ENCODE peak calls at places on chromosomes 1 and 21, in seven cellular contexts. T is heart right ventricle; F is naive thymus-derived CD4-positive, alpha-beta T cell; C is cardiac muscle cell; R is heart left ventricle; U is sigmoid colon; E is K562. P is an unnamed sample. For H3K9me3, the result is how much of the 10 kb centered on the place peaks cover.

GRCh38 chr1:153742411-153743142 is 14.7 kb downstream of the INTS3 start:
- DNase-seq in R (no peak), E (no peak), U (no peak), C (peak), T (no peak), F (no peak), P (no peak)

GRCh38 chr21:45680215-45680614 is 36.7 kb downstream of the PCBP3 start:
- DNase-seq in T (no peak), R (no peak), U (no peak), F (no peak), C (no peak), E (no peak), P (no peak)

GRCh38 chr21:20943476-20944085 is 54.6 kb upstream of the NCAM2 start:
- DNase-seq in F (no peak), R (no peak), T (no peak), C (no peak), E (no peak), U (no peak), P (no peak)

GRCh38 chr1:9279172-9279840 is 13.4 kb upstream of the SPSB1 start:
- DNase-seq in T (no peak), F (no peak), E (no peak), C (no peak), R (no peak), U (no peak), P (peak)

GRCh38 chr21:36800734-36801133 is 101.8 kb downstream of the SIM2 start:
- DNase-seq in C (no peak), E (no peak), T (no peak), R (no peak), F (no peak), U (no peak), P (no peak)

GRCh38 chr1:104706631-104707147 is 957.0 kb downstream of the AMY1C start:
- DNase-seq in U (no peak), R (no peak), E (peak), F (no peak), C (no peak), T (no peak), P (no peak)

GRCh38 chr1:244280859-244281258 is 170.8 kb downstream of the ADSS2 start:
- DNase-seq in T (no peak), R (no peak), F (no peak), E (no peak), U (no peak), C (peak), P (no peak)

GRCh38 chr1:19974822-19975416 is 4.5 kb downstream of the PLA2G2A start:
- DNase-seq in T (peak), F (no peak), C (peak), U (no peak), E (peak), R (peak), P (no peak)

GRCh38 chr1:6419803-6420593 is at the start of gene HES2:
- DNase-seq in R (no peak), C (no peak), U (no peak), T (no peak), F (no peak), E (peak), P (no peak)

GRCh38 chr1:232162001-232162400 is 467.9 kb downstream of the SIPA1L2 start:
- DNase-seq in E (no peak), F (no peak), C (no peak), U (no peak), T (no peak), R (no peak), P (no peak)

GRCh38 chr1:175673236-175674150 is 69.9 kb downstream of the TNR start:
- DNase-seq in C (peak), T (no peak), F (no peak), E (no peak), R (no peak), U (no peak), P (no peak)

GRCh38 chr1:109877320-109877771 is 33.3 kb upstream of the CSF1 start:
- DNase-seq in C (peak), F (no peak), R (peak), U (peak), E (peak), T (peak), P (peak)

GRCh38 chr1:201505505-201505893 is 1.4 kb downstream of the CSRP1 start:
- DNase-seq in F (no peak), T (no peak), E (no peak), C (peak), R (peak), U (peak), P (peak)

GRCh38 chr1:190338829-190339228 is 138.8 kb downstream of the BRINP3 start:
- DNase-seq in R (no peak), C (no peak), E (no peak), U (no peak), F (no peak), T (no peak), P (no peak)

GRCh38 chr1:203325418-203326091 is 20.2 kb downstream of the BTG2 start:
- DNase-seq in U (peak), E (no peak), R (peak), T (peak), C (no peak), F (no peak), P (peak)

GRCh38 chr1:168195199-168196135 is 16.7 kb downstream of the TIPRL start:
- DNase-seq in U (no peak), R (no peak), F (no peak), C (no peak), E (peak), T (no peak), P (no peak)

GRCh38 chr1:16903054-16903453 is 7.3 kb downstream of the RNU1-2 start:
- DNase-seq in R (no peak), F (no peak), C (peak), U (peak), T (no peak), E (no peak), P (no peak)

GRCh38 chr1:61279570-61279969 is 197.2 kb downstream of the NFIA start:
- DNase-seq in R (no peak), C (no peak), T (no peak), F (no peak), E (no peak), U (no peak), P (no peak)

GRCh38 chr1:224183591-224184312 is 712 bp downstream of the DEGS1 start:
- DNase-seq in C (peak), R (peak), F (peak), U (peak), E (peak), T (peak), P (peak)

GRCh38 chr1:172948457-172948856 is 102.3 kb downstream of the TNFSF18 start:
- DNase-seq in F (no peak), R (no peak), E (no peak), T (no peak), U (no peak), C (peak), P (no peak)

GRCh38 chr1:172949096-172949495 is 101.6 kb downstream of the TNFSF18 start:
- DNase-seq in F (no peak), U (no peak), E (no peak), T (no peak), C (no peak), R (no peak), P (no peak)

GRCh38 chr1:172952541-172952940 is 98.2 kb downstream of the TNFSF18 start:
- DNase-seq in F (no peak), E (no peak), C (no peak), U (no peak), R (no peak), T (no peak), P (no peak)

GRCh38 chr1:172951728-172952365 is 98.9 kb downstream of the TNFSF18 start:
- DNase-seq in C (peak), U (no peak), T (no peak), R (no peak), F (no peak), E (no peak), P (no peak)

DNA sequence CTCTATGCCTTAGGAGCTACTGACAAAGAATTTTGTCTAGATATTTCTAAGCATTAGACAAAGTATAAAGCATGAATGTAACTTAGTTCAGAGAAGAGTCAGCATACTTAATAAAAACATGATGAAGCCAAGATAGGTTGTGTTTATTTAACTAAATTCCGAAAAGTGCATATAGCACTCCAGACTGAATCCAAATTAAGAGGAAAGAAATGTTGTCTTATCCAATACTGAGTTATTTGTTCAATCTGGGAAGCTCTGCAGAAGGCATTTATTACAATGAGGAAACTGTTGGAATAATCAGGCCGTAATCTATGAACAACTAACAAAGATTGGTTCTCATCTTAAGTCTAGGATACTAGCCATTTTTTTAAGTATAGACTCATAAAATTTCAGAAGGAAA is 100.2 kb downstream of the TNFSF18 start:
- DNase-seq in F (no peak), E (no peak), U (no peak), R (no peak), T (no peak), C (no peak), P (no peak)
- H3K9me3 ChIP-seq in F (under half), E (under half), U (under half), R (under half), T (under half), C (under half), P (under half)

DNA sequence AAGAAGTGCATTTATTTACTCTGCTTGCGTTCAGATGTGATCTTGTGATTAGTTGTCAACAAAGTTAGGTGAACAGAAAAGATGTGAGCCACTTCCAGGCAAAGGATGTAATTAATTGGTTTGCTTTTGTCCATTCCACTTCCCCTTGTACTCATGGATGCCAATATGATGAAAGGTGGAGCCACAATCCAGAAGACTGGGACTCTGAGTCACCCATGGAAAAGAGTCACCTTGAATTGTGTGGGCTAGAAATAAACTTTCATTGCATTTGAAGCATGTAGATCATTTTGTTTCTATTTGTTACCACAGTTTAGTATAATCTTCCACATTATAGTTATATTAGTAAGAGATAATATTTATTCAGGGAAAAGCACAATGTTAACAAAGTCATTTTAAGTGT is 684.2 kb downstream of the LTN1 start:
- DNase-seq in R (no peak), C (no peak), U (no peak), F (no peak), T (no peak), E (no peak), P (no peak)
- H3K9me3 ChIP-seq in R (under half), C (under half), U (under half), F (under half), T (under half), E (under half), P (under half)

GRCh38 chr1:152543808-152544207 is 22.8 kb downstream of the LCE3E start:
- DNase-seq in T (no peak), C (no peak), F (no peak), E (peak), U (no peak), R (no peak), P (no peak)
- H3K9me3 ChIP-seq in T (under half), C (under half), F (under half), E (under half), U (under half), R (under half), P (under half)

GRCh38 chr1:2905356-2905755 is 103.9 kb upstream of the TTC34 start:
- DNase-seq in T (no peak), F (no peak), U (no peak), R (no peak), C (no peak), E (no peak), P (no peak)
- H3K9me3 ChIP-seq in T (under half), F (under half), U (under half), R (under half), C (under half), E (under half), P (under half)

DNA sequence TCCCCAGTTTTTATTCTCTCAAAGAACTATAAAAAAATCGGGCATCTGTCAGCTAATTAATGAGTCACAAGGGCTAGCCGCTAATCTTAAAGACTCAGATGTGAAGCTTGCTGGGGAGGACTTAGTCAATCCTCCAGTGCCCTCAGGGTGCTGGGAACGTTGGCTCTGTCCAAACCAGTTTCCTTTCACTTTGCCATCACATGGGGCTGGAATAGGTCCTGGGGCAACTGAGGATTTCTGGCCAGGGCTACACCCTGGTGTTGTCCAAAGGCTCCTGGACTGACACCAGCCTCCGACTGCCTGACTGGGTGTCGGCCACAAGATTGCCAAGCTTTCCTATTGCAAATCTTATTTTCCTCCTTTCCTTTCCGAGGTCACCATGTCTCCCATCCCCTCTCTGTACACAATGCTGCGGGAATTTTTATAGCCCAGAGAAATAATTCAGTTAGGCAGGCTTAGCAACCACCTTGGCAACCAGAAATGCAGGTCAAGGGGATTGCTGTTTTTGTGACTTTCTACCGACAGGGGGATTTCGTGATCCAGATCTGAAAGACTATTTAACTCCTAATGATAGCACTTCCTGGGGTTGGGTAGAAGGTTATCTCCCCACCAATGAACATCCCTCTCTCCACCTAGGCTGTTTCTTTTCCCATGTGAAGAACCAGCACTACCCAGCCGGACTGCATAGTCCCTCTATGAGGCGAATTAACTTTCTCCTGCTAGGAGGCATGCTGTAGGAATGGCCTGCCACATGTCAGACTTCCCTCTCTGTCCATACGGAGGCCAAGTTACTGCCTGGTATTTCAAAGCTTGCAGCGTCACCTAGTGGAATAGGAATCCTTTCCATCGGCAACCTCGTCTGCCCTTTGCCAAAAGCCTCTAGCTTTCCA is 29.9 kb upstream of the CTBS start:
- DNase-seq in F (no peak), C (peak), T (peak), E (peak), R (peak), U (peak), P (peak)
- H3K9me3 ChIP-seq in F (under half), C (under half), T (under half), E (under half), R (under half), U (under half), P (under half)

GRCh38 chr1:247156787-247157232 is 15.0 kb downstream of the ZNF124 start:
- DNase-seq in T (no peak), F (no peak), U (no peak), C (no peak), E (no peak), R (no peak), P (no peak)
- H3K9me3 ChIP-seq in T (half or more), F (half or more), U (under half), C (under half), E (under half), R (under half), P (under half)

GRCh38 chr1:227586733-227587132 is 23.4 kb downstream of the ZNF678 start:
- DNase-seq in T (no peak), E (no peak), F (no peak), U (no peak), R (no peak), C (no peak), P (no peak)
- H3K9me3 ChIP-seq in T (half or more), E (under half), F (under half), U (under half), R (under half), C (under half), P (under half)

DNA sequence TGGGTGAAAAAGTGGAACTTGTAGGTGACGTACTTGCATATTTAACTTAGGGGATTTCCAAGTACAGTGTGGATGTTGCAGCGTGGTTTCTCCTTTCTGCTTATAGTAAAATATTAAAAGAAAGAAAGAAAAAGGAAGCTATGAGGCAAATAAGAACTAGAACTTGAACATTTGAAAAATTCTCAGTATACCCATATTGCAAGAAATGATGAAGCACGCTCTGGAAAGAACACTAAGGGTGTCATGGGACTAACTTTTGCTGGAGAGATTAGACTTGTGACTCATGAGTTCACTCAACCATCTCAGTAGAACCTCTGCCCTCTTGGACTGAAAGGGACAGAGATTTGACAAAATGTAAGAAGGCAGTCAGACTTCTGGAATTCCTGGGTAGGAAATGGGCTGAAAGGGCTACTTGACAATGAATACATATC is 704.5 kb upstream of the ADGRL4 start:
- DNase-seq in T (no peak), R (no peak), F (no peak), U (no peak), C (peak), E (no peak), P (no peak)
- H3K9me3 ChIP-seq in T (under half), R (under half), F (under half), U (under half), C (under half), E (under half), P (under half)

P was measured in aorta.